ENCODE peak calls at places on chromosome 4, in four cellular contexts. T, C, E and V are unnamed samples. For H3K9me3, the result is how much of the 10 kb centered on the place peaks cover.

GRCh38 chr4:160257324-160257723 is 1154.4 kb downstream of the RAPGEF2 start:
- DNase-seq in T (no peak), C (no peak), E (no peak), V (no peak)

GRCh38 chr4:47060561-47060960 is 29.2 kb downstream of the GABRB1 start:
- DNase-seq in T (no peak), C (no peak), E (no peak), V (no peak)

GRCh38 chr4:54185871-54186270 is 43.2 kb upstream of the PDGFRA start:
- DNase-seq in T (no peak), C (no peak), E (no peak), V (no peak)

GRCh38 chr4:167721574-167721973 is 370.8 kb upstream of the ANXA10 start:
- DNase-seq in T (no peak), C (no peak), E (no peak), V (no peak)

GRCh38 chr4:175767130-175767529 is 44.9 kb downstream of the GPM6A start:
- DNase-seq in T (no peak), C (no peak), E (no peak), V (no peak)

GRCh38 chr4:33837043-33837442 is 2407.3 kb downstream of the ARAP2 start:
- DNase-seq in T (no peak), C (no peak), E (no peak), V (no peak)

GRCh38 chr4:155796031-155796430 is 37.2 kb downstream of the GUCY1B1 start:
- DNase-seq in T (no peak), C (no peak), E (no peak), V (no peak)

GRCh38 chr4:156255608-156256007 is 301.9 kb upstream of the CTSO start:
- DNase-seq in T (no peak), C (no peak), E (no peak), V (no peak)

GRCh38 chr4:24071612-24072372 is 181.9 kb upstream of the PPARGC1A start:
- DNase-seq in T (no peak), C (no peak), E (no peak), V (no peak)

GRCh38 chr4:1683371-1683902 is 676 bp downstream of the FAM53A start:
- DNase-seq in T (no peak), C (no peak), E (no peak), V (no peak)

GRCh38 chr4:143538979-143539669 is 25.6 kb downstream of the SMARCA5 start:
- DNase-seq in T (no peak), C (no peak), E (no peak), V (no peak)

GRCh38 chr4:56671860-56672259 is 9.2 kb downstream of the HOPX start:
- DNase-seq in T (no peak), C (no peak), E (no peak), V (no peak)

GRCh38 chr4:10743357-10743756 is 58.8 kb upstream of the CLNK start:
- DNase-seq in T (no peak), C (no peak), E (no peak), V (no peak)

GRCh38 chr4:109078724-109079123 is 223.7 kb downstream of the COL25A1 start:
- DNase-seq in T (no peak), C (no peak), E (no peak), V (no peak)

GRCh38 chr4:54099287-54099958 is 540 bp upstream of the GSX2 start:
- DNase-seq in T (no peak), C (no peak), E (no peak), V (no peak)

GRCh38 chr4:2797545-2798305 is 4.8 kb downstream of the SH3BP2 start:
- DNase-seq in T (peak), C (no peak), E (peak), V (peak)

GRCh38 chr4:37082912-37083311 is 161.6 kb upstream of the NWD2 start:
- DNase-seq in T (no peak), C (no peak), E (no peak), V (no peak)

GRCh38 chr4:176031927-176032326 is 33.7 kb upstream of the WDR17 start:
- DNase-seq in T (no peak), C (no peak), E (no peak), V (no peak)

GRCh38 chr4:121016630-121017029 is 55.7 kb downstream of the NDNF start:
- DNase-seq in T (no peak), C (no peak), E (no peak), V (no peak)

GRCh38 chr4:10173039-10173753 is 56.6 kb upstream of the WDR1 start:
- DNase-seq in T (no peak), C (no peak), E (no peak), V (no peak)

GRCh38 chr4:13860126-13860525 is 232.6 kb upstream of the BOD1L1 start:
- DNase-seq in T (no peak), C (no peak), E (no peak), V (no peak)

GRCh38 chr4:169315530-169316306 is 45.0 kb upstream of the SH3RF1 start:
- DNase-seq in T (no peak), C (no peak), E (no peak), V (no peak)

GRCh38 chr4:19074061-19074460 is 1052.5 kb upstream of the LCORL start:
- DNase-seq in T (no peak), C (no peak), E (no peak), V (no peak)

GRCh38 chr4:54840992-54841768 is 183.4 kb downstream of the KIT start:
- DNase-seq in T (no peak), C (no peak), E (no peak), V (peak)

GRCh38 chr4:7073059-7073458 is 5.2 kb upstream of the GRPEL1 start:
- DNase-seq in T (peak), C (no peak), E (no peak), V (no peak)

GRCh38 chr4:184782731-184783472 is 42.9 kb downstream of the ACSL1 start:
- DNase-seq in T (no peak), C (no peak), E (no peak), V (no peak)

GRCh38 chr4:54440394-54441223 is 211.5 kb downstream of the PDGFRA start:
- DNase-seq in T (no peak), C (no peak), E (no peak), V (no peak)

GRCh38 chr4:150805183-150806025 is 209.7 kb downstream of the LRBA start:
- DNase-seq in T (no peak), C (no peak), E (no peak), V (no peak)

GRCh38 chr4:25229804-25230203 is 4.0 kb upstream of the PI4K2B start:
- DNase-seq in T (no peak), C (no peak), E (no peak), V (no peak)

GRCh38 chr4:25221377-25221776 is 12.5 kb upstream of the PI4K2B start:
- DNase-seq in T (no peak), C (no peak), E (no peak), V (no peak)

DNA sequence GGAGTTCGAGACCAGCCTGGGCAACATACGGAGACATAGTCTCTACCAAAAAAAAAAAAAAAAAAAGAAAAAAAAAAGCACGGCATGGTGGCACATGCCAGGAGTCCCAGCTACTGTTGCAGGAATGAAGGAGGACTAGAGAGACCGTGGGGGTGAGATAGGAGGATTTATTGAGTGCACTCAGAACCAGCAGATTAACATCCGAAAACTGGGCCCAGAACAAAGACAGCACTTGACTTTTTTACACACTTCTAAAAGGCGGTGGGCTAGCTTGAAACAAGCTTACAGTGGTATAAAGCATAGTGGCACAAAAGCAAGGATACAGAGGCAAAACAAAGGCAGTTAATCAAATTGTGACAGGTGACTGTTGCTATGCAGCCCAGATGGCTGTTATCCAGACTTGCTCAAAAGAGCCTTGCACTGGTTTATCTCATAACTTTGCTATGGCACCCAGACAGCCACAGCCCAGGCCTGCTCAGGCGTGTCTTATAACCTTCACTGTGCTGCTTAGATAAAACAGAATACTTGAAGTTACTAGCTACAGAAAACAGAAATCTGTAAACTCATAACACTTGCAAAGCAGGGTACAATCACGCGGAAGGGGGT is 10.0 kb upstream of the PI4K2B start:
- DNase-seq in T (no peak), C (no peak), E (no peak), V (no peak)
- H3K9me3 ChIP-seq in T (under half), C (half or more), E (half or more), V (under half)

DNA sequence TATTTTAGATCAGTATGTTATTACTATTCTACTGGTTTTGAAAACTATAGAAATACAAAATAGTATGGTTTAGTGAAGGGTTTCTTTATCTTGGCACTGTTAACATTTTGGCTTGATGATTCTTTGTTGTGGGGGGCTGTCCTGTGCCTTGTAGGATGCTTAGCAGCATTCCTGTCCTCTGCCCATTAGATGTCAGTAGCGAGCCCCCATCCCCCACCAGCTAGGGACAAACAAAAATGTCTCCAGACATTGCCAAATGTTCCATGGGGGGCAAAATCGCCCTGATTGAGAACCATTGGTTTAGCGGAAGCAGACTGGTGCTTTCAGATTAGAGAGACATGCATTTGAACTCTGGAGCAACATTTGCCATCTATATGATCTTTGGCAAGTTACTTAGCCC is 23.3 kb downstream of the SPARCL1 start:
- DNase-seq in T (no peak), C (no peak), E (no peak), V (no peak)
- H3K27ac ChIP-seq in T (peak), C (peak), E (no peak), V (no peak)

GRCh38 chr4:98508248-98508647 is 150.2 kb downstream of the TSPAN5 start:
- DNase-seq in T (no peak), C (no peak), E (no peak), V (no peak)
- H3K4me3 ChIP-seq in T (no peak), C (no peak), E (no peak), V (no peak)

DNA sequence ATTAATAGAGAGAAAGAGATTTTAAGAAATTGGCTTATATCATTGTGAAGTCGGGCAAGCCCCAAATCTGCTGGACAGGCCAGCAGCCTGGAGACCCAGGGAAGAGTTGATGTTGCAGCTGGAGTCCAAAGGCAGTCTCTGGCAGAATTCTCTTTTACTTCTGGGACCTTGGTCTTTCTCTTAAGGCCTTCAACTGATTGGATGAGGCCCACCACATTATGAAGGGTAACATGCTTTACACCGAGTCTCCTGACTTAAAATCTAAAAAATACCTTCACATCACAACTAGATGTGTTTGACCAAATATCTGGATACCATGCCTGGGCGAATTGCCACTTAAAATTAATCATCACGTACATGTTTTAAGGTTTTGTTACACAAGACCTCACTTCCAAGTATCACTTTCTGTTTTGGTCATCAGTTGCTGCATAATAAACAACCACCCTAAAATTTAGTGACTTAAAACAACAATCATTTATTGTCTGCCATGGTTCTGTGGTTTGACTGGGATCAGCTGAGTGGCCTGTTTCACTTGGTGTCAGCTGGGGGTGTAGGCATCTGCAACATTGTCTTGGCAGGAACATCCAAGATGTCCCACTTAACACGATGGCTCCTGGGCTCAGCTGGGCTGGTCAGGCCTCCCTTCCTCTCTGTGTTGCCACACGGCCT is 3.4 kb downstream of the CD38 start:
- DNase-seq in T (no peak), C (no peak), E (no peak), V (no peak)
- H3K9me3 ChIP-seq in T (under half), C (under half), E (under half), V (under half)

DNA sequence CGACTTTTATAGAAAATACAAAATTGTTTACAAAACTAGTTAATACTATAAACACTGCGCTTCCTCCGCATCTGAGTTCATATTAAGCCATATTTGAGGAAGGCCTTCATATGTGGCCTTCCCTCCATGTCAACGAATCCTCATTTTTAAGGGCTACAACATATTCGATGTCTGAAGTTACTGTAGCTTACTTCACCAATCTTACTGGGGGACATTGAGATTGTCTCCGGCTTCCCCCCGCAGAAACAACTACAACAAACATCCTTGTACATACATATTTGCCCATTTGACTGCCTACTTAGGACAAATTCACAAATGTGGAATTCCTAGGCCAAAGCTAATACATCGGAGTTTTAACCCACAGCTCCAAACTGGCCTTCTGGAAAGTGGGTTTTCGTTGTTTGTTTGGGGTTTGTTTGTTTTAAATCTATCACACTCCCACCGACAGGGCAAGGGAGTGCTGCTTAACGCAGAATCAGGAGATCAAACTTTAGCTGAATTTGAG is 581 bp upstream of the FAM114A1 start:
- DNase-seq in T (no peak), C (no peak), E (no peak), V (no peak)
- H3K27ac ChIP-seq in T (peak), C (peak), E (no peak), V (peak)

GRCh38 chr4:77154761-77155499 is 2.1 kb upstream of the CCNG2 start:
- DNase-seq in T (no peak), C (no peak), E (no peak), V (no peak)
- H3K4me3 ChIP-seq in T (no peak), C (no peak), E (peak), V (no peak)